ENCODE peak calls at places on chromosomes 12 and 14, in five cellular contexts. I is IMR-90, F is mesenchymal stem cell, T is H9, S is H1. X is an unnamed sample.
A peak's percentile ranks its signal among the peaks of the same experiment; 100 is the strongest.

GRCh38 chr12:9351136-9351535 is 142.9 kb upstream of the PZP start:
- DNase-seq in I (no peak), F (no peak), T (no peak), S (no peak), X (no peak)

GRCh38 chr12:98645572-98646067 is 530 bp downstream of the APAF1 start:
- DNase-seq in I (no peak), F (peak; percentile 35), T (no peak), S (no peak), X (peak; percentile 18)

GRCh38 chr12:47088021-47088944 is 8.5 kb upstream of the AMIGO2 start:
- DNase-seq in I (peak; percentile 61), F (peak; percentile 50), T (no peak), S (no peak), X (no peak)

GRCh38 chr12:72075401-72075800 is 136.8 kb downstream of the TPH2 start:
- DNase-seq in I (no peak), F (no peak), T (no peak), S (no peak), X (no peak)

GRCh38 chr12:130422676-130423075 is 85.0 kb downstream of the PIWIL1 start:
- DNase-seq in I (no peak), F (no peak), T (no peak), S (no peak), X (no peak)

GRCh38 chr12:60684988-60685655 is 1089.3 kb downstream of the SLC16A7 start:
- DNase-seq in I (no peak), F (peak; percentile 32), T (no peak), S (no peak), X (no peak)

GRCh38 chr12:41604830-41605229 is 416.7 kb downstream of the PDZRN4 start:
- DNase-seq in I (no peak), F (peak; percentile 61), T (no peak), S (no peak), X (no peak)

GRCh38 chr14:97697772-97698171 is 900.6 kb downstream of the VRK1 start:
- DNase-seq in I (no peak), F (no peak), T (no peak), S (no peak), X (no peak)

GRCh38 chr14:71698698-71699097 is 233.5 kb upstream of the RGS6 start:
- DNase-seq in I (no peak), F (no peak), T (no peak), S (no peak), X (no peak)

GRCh38 chr12:12282761-12283160 is 15.9 kb upstream of the LRP6 start:
- DNase-seq in I (peak; percentile 85), F (peak; percentile 74), T (no peak), S (no peak), X (no peak)

GRCh38 chr12:53006810-53007742 is 820 bp downstream of the EIF4B start:
- DNase-seq in I (peak; percentile 55), F (peak; percentile 79), T (peak; percentile 82), S (no peak), X (peak; percentile 66)

GRCh38 chr14:105865266-105865903 is 339.0 kb downstream of the TMEM121 start:
- DNase-seq in I (no peak), F (no peak), T (peak; percentile 9), S (no peak), X (no peak)

GRCh38 chr12:46524778-46525177 is 152.2 kb upstream of the SLC38A2 start:
- DNase-seq in I (peak; percentile 92), F (peak; percentile 96), T (no peak), S (no peak), X (no peak)

GRCh38 chr12:131280426-131280825 is 326.7 kb downstream of the ADGRD1 start:
- DNase-seq in I (no peak), F (no peak), T (no peak), S (no peak), X (no peak)

GRCh38 chr12:32217354-32218310 is 111.0 kb downstream of the BICD1 start:
- DNase-seq in I (peak; percentile 85), F (no peak), T (no peak), S (no peak), X (no peak)

GRCh38 chr14:96062506-96062905 is 23.3 kb downstream of the C14orf132 start:
- DNase-seq in I (no peak), F (no peak), T (peak; percentile 3), S (no peak), X (no peak)

GRCh38 chr12:4379410-4379809 is at the start of gene FGF23:
- DNase-seq in I (peak; percentile 41), F (peak; percentile 10), T (peak; percentile 96), S (peak; percentile 19), X (peak; percentile 63)

GRCh38 chr14:34465069-34465859 is 3.2 kb upstream of the SPTSSA start:
- DNase-seq in I (peak; percentile 33), F (peak; percentile 43), T (no peak), S (no peak), X (no peak)

GRCh38 chr14:63308723-63309317 is 9.9 kb downstream of the GPHB5 start:
- DNase-seq in I (peak; percentile 29), F (no peak), T (peak; percentile 80), S (peak; percentile 23), X (no peak)

GRCh38 chr14:72651081-72651480 is 242.8 kb downstream of the DPF3 start:
- DNase-seq in I (peak; percentile 55), F (peak; percentile 13), T (no peak), S (no peak), X (no peak)

GRCh38 chr12:97211421-97211820 is 251.2 kb upstream of the RMST start:
- DNase-seq in I (no peak), F (no peak), T (no peak), S (no peak), X (peak; percentile 68)

GRCh38 chr12:47361389-47362031 is 281.8 kb upstream of the AMIGO2 start:
- DNase-seq in I (no peak), F (peak; percentile 10), T (peak; percentile 39), S (no peak), X (no peak)

GRCh38 chr12:122395319-122395718 is 27.1 kb downstream of the CLIP1 start:
- DNase-seq in I (peak; percentile 95), F (peak; percentile 74), T (no peak), S (no peak), X (no peak)

GRCh38 chr14:54366726-54367707 is 29.8 kb upstream of the CDKN3 start:
- DNase-seq in I (peak; percentile 70), F (peak; percentile 89), T (peak; percentile 79), S (no peak), X (no peak)

GRCh38 chr14:61416587-61416986 is 95.2 kb downstream of the PRKCH start:
- DNase-seq in I (no peak), F (no peak), T (no peak), S (no peak), X (no peak)
- H3K4me2 ChIP-seq in I (no peak overlapping the region), F (no peak overlapping the region), T (no peak overlapping the region), S (no peak overlapping the region), X (no peak overlapping the region)

GRCh38 chr12:1739368-1739767 is 48.5 kb downstream of the ADIPOR2 start:
- DNase-seq in I (no peak), F (no peak), T (no peak), S (no peak), X (no peak)

GRCh38 chr12:1744932-1745331 is 54.1 kb downstream of the ADIPOR2 start:
- DNase-seq in I (peak; percentile 35), F (no peak), T (no peak), S (no peak), X (no peak)

GRCh38 chr12:1740161-1740948 is 49.5 kb downstream of the ADIPOR2 start:
- DNase-seq in I (no peak), F (no peak), T (no peak), S (no peak), X (no peak)

GRCh38 chr12:1738480-1738879 is 47.6 kb downstream of the ADIPOR2 start:
- DNase-seq in I (no peak), F (no peak), T (no peak), S (no peak), X (no peak)

DNA sequence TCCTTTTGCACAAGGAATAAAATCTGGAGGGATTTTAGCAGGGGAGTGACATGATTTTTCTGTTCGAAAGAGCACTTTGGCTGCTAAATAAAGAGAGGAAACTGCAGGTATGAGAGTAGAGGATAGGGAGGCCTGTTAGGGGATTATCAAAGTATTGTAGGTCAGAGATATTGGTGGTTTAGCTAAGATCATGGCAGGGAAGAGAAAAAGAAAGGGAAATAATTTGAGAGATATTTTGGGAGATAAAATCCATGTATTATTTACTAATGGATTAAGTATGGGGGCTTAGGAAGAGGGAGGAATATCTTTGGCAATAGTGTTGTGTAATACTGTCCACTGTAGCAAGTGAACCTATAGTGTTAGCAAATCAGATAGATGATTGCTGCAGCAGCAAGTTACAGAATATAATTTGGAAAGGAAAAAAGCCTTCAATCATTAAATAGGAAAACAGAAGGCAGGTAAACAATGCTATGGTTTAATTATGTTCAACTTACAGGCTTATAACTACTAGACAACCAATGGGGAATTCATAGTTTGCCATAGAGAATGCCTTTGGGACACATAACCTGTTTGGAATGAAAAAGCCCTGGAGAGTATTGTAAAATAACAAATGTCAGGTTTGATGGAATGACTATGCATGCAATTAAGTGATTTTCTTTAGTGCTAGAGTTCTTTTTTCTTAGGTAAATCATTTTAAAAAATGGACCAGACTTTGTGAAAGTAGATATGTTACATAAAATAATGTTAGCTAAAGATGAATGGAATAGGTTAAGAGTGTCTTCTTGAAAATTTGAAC is 50.5 kb downstream of the ADIPOR2 start:
- DNase-seq in I (peak; percentile 30), F (peak; percentile 45), T (no peak), S (no peak), X (no peak)
- H2AFZ ChIP-seq in I (no peak overlapping the region), F (no peak overlapping the region), T (no peak overlapping the region), S (no peak overlapping the region), X (no peak overlapping the region)

DNA sequence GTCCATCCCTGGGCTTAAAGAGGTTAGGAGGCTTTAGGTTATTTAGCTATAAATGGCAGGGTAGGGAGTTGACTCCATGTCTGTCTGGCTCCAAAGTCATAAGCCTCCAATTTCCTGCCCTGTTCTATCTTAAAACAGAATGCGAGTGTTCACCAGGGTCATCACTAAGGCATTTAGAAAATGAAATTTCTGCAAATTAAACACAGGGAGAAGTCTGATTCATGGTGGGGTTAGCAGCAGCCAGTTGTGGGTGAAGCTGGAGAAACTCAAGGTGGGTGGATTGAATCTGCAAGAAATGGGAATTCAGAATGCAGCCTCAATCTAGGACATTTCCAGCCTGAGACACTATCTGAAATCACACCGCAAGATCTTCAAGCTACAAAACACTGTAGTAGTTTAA is 13.0 kb upstream of the C12orf75 start:
- DNase-seq in I (peak; percentile 84), F (no peak), T (no peak), S (no peak), X (no peak)
- H3K14ac ChIP-seq in I (peak overlapping the region; percentile 97), F (no peak overlapping the region), T (no peak overlapping the region), S (no peak overlapping the region), X (no peak overlapping the region)

DNA sequence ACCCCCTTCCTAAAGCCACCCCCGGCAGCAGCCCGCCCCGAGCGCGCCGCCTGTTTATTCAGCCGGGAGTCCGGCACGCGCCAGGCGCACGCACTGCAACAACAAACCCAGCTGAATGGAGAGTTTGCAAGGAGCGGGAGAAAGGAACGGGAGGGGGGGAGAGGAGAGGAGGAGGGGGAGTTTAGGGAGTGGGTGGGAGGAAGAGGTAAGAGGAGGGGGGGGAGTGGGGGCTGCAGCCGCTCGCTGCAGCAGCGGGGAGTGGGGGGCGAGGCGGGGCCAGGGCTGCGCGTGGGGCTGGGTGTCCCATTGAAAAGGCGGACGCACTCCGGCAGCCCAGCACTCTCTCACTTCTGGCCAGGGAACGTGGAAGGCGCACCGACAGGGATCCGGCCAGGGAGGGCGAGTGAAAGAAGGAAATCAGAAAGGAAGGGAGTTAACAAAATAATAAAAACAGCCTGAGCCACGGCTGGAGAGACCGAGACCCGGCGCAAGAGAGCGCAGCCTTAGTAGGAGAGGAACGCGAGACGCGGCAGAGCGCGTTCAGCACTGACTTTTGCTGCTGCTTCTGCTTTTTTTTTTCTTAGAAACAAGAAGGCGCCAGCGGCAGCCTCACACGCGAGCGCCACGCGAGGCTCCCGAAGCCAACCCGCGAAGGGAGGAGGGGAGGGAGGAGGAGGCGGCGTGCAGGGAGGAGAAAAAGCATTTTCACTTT is at the start of gene ASCL1:
- DNase-seq in I (peak; percentile 10), F (peak; percentile 28), T (peak; percentile 78), S (no peak), X (no peak)
- H3K4me2 ChIP-seq in I (peak within 1 kb of the TSS; percentile 79), F (peak within 1 kb of the TSS; percentile 96), T (peak within 1 kb of the TSS; percentile 56), S (peak within 1 kb of the TSS; percentile 95), X (peak within 1 kb of the TSS; percentile 95)